ENCODE peak calls at places on chromosomes 13 and 19, in seven cellular contexts. One of them, this sample, is unnamed.

GRCh38 chr13:30898721-30899188 is 7.3 kb upstream of the MEDAG start:
- DNase-seq in Kasumi-1: no peak
- DNase-seq in SK-MEL-5: no peak
- DNase-seq in fibroblast of lung: peak
- DNase-seq in GM04504: peak
- DNase-seq in skeletal muscle cell: peak
- DNase-seq in stimulated activated CD4-positive, alpha-beta T cell treated with anti-CD3 and anti-CD28 coated beads, TNF-alpha, amount 100 ng/mL, for 1 hour: no peak
- DNase-seq in this sample: no peak

GRCh38 chr19:7978196-7978825 is 27.1 kb downstream of the ELAVL1 start:
- DNase-seq in Kasumi-1: no peak
- DNase-seq in SK-MEL-5: no peak
- DNase-seq in fibroblast of lung: no peak
- DNase-seq in GM04504: no peak
- DNase-seq in skeletal muscle cell: no peak
- DNase-seq in stimulated activated CD4-positive, alpha-beta T cell treated with anti-CD3 and anti-CD28 coated beads, TNF-alpha, amount 100 ng/mL, for 1 hour: no peak
- DNase-seq in this sample: no peak

GRCh38 chr19:16325161-16325527 is 518 bp downstream of the KLF2 start:
- DNase-seq in Kasumi-1: peak
- DNase-seq in SK-MEL-5: no peak
- DNase-seq in fibroblast of lung: no peak
- DNase-seq in GM04504: no peak
- DNase-seq in skeletal muscle cell: no peak
- DNase-seq in stimulated activated CD4-positive, alpha-beta T cell treated with anti-CD3 and anti-CD28 coated beads, TNF-alpha, amount 100 ng/mL, for 1 hour: no peak
- DNase-seq in this sample: no peak

GRCh38 chr19:8629996-8630683 is at the start of gene NFILZ:
- DNase-seq in Kasumi-1: no peak
- DNase-seq in SK-MEL-5: no peak
- DNase-seq in fibroblast of lung: no peak
- DNase-seq in GM04504: no peak
- DNase-seq in skeletal muscle cell: no peak
- DNase-seq in stimulated activated CD4-positive, alpha-beta T cell treated with anti-CD3 and anti-CD28 coated beads, TNF-alpha, amount 100 ng/mL, for 1 hour: no peak
- DNase-seq in this sample: no peak

GRCh38 chr13:78625384-78625783 is 22.0 kb upstream of the POU4F1 start:
- DNase-seq in Kasumi-1: no peak
- DNase-seq in SK-MEL-5: no peak
- DNase-seq in fibroblast of lung: no peak
- DNase-seq in GM04504: no peak
- DNase-seq in skeletal muscle cell: no peak
- DNase-seq in stimulated activated CD4-positive, alpha-beta T cell treated with anti-CD3 and anti-CD28 coated beads, TNF-alpha, amount 100 ng/mL, for 1 hour: no peak
- DNase-seq in this sample: no peak

GRCh38 chr19:40147693-40148347 is 43.4 kb upstream of the MAP3K10 start:
- DNase-seq in Kasumi-1: peak
- DNase-seq in SK-MEL-5: peak
- DNase-seq in fibroblast of lung: peak
- DNase-seq in GM04504: peak
- DNase-seq in skeletal muscle cell: peak
- DNase-seq in stimulated activated CD4-positive, alpha-beta T cell treated with anti-CD3 and anti-CD28 coated beads, TNF-alpha, amount 100 ng/mL, for 1 hour: no peak
- DNase-seq in this sample: peak

GRCh38 chr13:61410669-61411297 is 4.9 kb downstream of the PCDH20 start:
- DNase-seq in Kasumi-1: peak
- DNase-seq in SK-MEL-5: peak
- DNase-seq in fibroblast of lung: peak
- DNase-seq in GM04504: no peak
- DNase-seq in skeletal muscle cell: no peak
- DNase-seq in stimulated activated CD4-positive, alpha-beta T cell treated with anti-CD3 and anti-CD28 coated beads, TNF-alpha, amount 100 ng/mL, for 1 hour: no peak
- DNase-seq in this sample: no peak

GRCh38 chr19:50511069-50511822 is at the start of gene JOSD2:
- DNase-seq in Kasumi-1: peak
- DNase-seq in SK-MEL-5: peak
- DNase-seq in fibroblast of lung: peak
- DNase-seq in GM04504: peak
- DNase-seq in skeletal muscle cell: peak
- DNase-seq in stimulated activated CD4-positive, alpha-beta T cell treated with anti-CD3 and anti-CD28 coated beads, TNF-alpha, amount 100 ng/mL, for 1 hour: peak
- DNase-seq in this sample: peak

GRCh38 chr13:31970237-31970930 is 61.2 kb upstream of the FRY start:
- DNase-seq in Kasumi-1: no peak
- DNase-seq in SK-MEL-5: no peak
- DNase-seq in fibroblast of lung: peak
- DNase-seq in GM04504: peak
- DNase-seq in skeletal muscle cell: peak
- DNase-seq in stimulated activated CD4-positive, alpha-beta T cell treated with anti-CD3 and anti-CD28 coated beads, TNF-alpha, amount 100 ng/mL, for 1 hour: no peak
- DNase-seq in this sample: peak